ENCODE peak calls at places on chromosomes 7 and 10, in ten cellular contexts. C is neural crest cell, K is Panc1, Z is GM13977, J is SJSA1, U is aorta, T is choroid plexus epithelial cell, V is body of pancreas, L is neuronal stem cell, O is psoas muscle. M is an unnamed sample.

GRCh38 chr10:13038346-13038745 is 36.8 kb upstream of the CCDC3 start:
- DNase-seq in K (no peak), T (no peak), U (no peak), L (no peak), J (no peak), O (no peak), Z (no peak), V (no peak), C (no peak), M (no peak)

GRCh38 chr7:146591976-146592375 is 475.4 kb downstream of the CNTNAP2 start:
- DNase-seq in C (no peak), U (no peak), K (no peak), Z (no peak), V (no peak), O (no peak), J (no peak), T (no peak), L (no peak), M (no peak)

GRCh38 chr7:108456845-108457540 is 757 bp upstream of the NRCAM start:
- DNase-seq in U (no peak), J (no peak), L (no peak), C (no peak), T (no peak), V (no peak), O (no peak), Z (no peak), K (no peak), M (no peak)

GRCh38 chr7:132328760-132329159 is 247.5 kb downstream of the PLXNA4 start:
- DNase-seq in U (no peak), O (no peak), C (no peak), V (no peak), T (no peak), J (no peak), K (no peak), Z (no peak), L (no peak), M (no peak)

GRCh38 chr7:127887096-127887495 is 144.1 kb downstream of the LRRC4 start:
- DNase-seq in O (no peak), V (no peak), J (no peak), T (no peak), K (no peak), U (no peak), L (no peak), Z (no peak), C (no peak), M (no peak)

GRCh38 chr7:156064921-156065386 is 252.7 kb upstream of the SHH start:
- DNase-seq in U (no peak), T (peak; percentile 7), C (no peak), V (no peak), L (no peak), O (no peak), K (peak; percentile 48), Z (no peak), J (peak; percentile 17), M (no peak)

GRCh38 chr10:72171175-72171630 is 44.6 kb upstream of the ANAPC16 start:
- DNase-seq in K (peak; percentile 80), C (no peak), Z (no peak), T (peak; percentile 90), U (no peak), J (peak; percentile 90), O (no peak), V (peak; percentile 10), L (no peak), M (peak; percentile 70)

GRCh38 chr10:118546479-118546878 is 49.0 kb downstream of the PRLHR start:
- DNase-seq in C (no peak), T (no peak), J (no peak), V (no peak), L (no peak), U (no peak), K (no peak), O (no peak), Z (no peak), M (no peak)

GRCh38 chr7:101927389-101928306 is 110.2 kb downstream of the CUX1 start:
- DNase-seq in T (peak; percentile 34), C (peak; percentile 34), L (no peak), K (no peak), Z (no peak), V (no peak), U (peak; percentile 43), O (no peak), J (no peak), M (no peak)

GRCh38 chr7:157462840-157463239 is 126.0 kb downstream of the DNAJB6 start:
- DNase-seq in C (no peak), J (no peak), V (no peak), K (no peak), L (no peak), T (no peak), U (no peak), Z (no peak), O (no peak), M (no peak)

GRCh38 chr7:135512135-135512887 is 2.4 kb upstream of the CNOT4 start:
- DNase-seq in Z (peak; percentile 68), O (no peak), V (no peak), K (peak; percentile 59), C (no peak), T (peak; percentile 76), J (peak; percentile 29), U (no peak), L (peak; percentile 11), M (no peak)

GRCh38 chr7:19899517-19899916 is 126.1 kb upstream of the TMEM196 start:
- DNase-seq in T (peak; percentile 30), K (no peak), Z (no peak), L (no peak), C (no peak), U (no peak), O (no peak), J (no peak), V (no peak), M (no peak)

GRCh38 chr10:63264852-63265617 is 131.9 kb downstream of the NRBF2 start:
- DNase-seq in Z (no peak), J (peak; percentile 51), O (no peak), T (peak; percentile 82), V (peak; percentile 43), C (no peak), K (peak; percentile 24), U (no peak), L (no peak), M (no peak)

GRCh38 chr10:88386878-88387773 is 196.0 kb downstream of the RNLS start:
- DNase-seq in K (no peak), V (peak; percentile 50), U (no peak), J (no peak), L (peak; percentile 29), Z (peak; percentile 53), T (peak; percentile 98), O (no peak), C (peak; percentile 4), M (no peak)

GRCh38 chr10:96699613-96700012 is 20.7 kb downstream of the PIK3AP1 start:
- DNase-seq in J (no peak), V (no peak), Z (no peak), K (no peak), U (no peak), L (no peak), C (no peak), T (no peak), O (no peak), M (no peak)

GRCh38 chr7:27608776-27609495 is 53.7 kb downstream of the HIBADH start:
- DNase-seq in O (no peak), V (no peak), C (no peak), T (peak; percentile 48), Z (no peak), U (no peak), J (peak; percentile 24), L (no peak), K (no peak), M (no peak)

GRCh38 chr10:110398419-110399162 is 93.9 kb upstream of the SMNDC1 start:
- DNase-seq in L (no peak), Z (no peak), T (peak; percentile 94), C (no peak), V (peak; percentile 51), O (no peak), K (peak; percentile 99), U (peak; percentile 76), J (peak; percentile 88), M (peak; percentile 79)

GRCh38 chr10:9625266-9625776 is 1392.4 kb upstream of the CELF2 start:
- DNase-seq in O (no peak), T (peak; percentile 50), Z (no peak), J (no peak), C (no peak), U (no peak), L (no peak), V (no peak), K (no peak), M (no peak)

GRCh38 chr10:15427836-15428414 is 56.8 kb upstream of the FAM171A1 start:
- DNase-seq in Z (no peak), C (no peak), U (no peak), O (no peak), V (no peak), K (no peak), T (peak; percentile 80), L (peak; percentile 53), J (peak; percentile 46), M (no peak)

GRCh38 chr7:79091661-79092060 is 361.8 kb downstream of the MAGI2 start:
- DNase-seq in O (no peak), U (no peak), K (no peak), J (no peak), C (no peak), V (no peak), Z (no peak), T (peak; percentile 33), L (no peak), M (no peak)

GRCh38 chr10:22316286-22317120 is at the start of gene COMMD3:
- DNase-seq in K (no peak), C (peak; percentile 82), O (peak; percentile 94), J (peak; percentile 89), U (peak; percentile 93), T (peak; percentile 90), V (peak; percentile 92), Z (peak; percentile 82), L (peak; percentile 90), M (peak; percentile 87)

GRCh38 chr10:109912335-109913282 is 10.7 kb downstream of the XPNPEP1 start:
- DNase-seq in V (no peak), U (no peak), O (no peak), J (no peak), C (no peak), Z (peak; percentile 22), K (no peak), L (no peak), T (peak; percentile 91), M (no peak)

GRCh38 chr10:78952018-78952417 is 116.7 kb upstream of the ZMIZ1 start:
- DNase-seq in V (no peak), U (no peak), T (no peak), L (no peak), O (no peak), C (no peak), Z (no peak), K (no peak), J (no peak), M (no peak)

GRCh38 chr10:24762966-24763623 is 39.4 kb upstream of the ARHGAP21 start:
- DNase-seq in L (no peak), T (peak; percentile 81), J (peak; percentile 79), C (no peak), U (no peak), K (no peak), V (no peak), Z (no peak), O (no peak), M (no peak)

GRCh38 chr7:139821349-139822115 is 7.5 kb upstream of the TBXAS1 start:
- DNase-seq in V (no peak), Z (no peak), K (no peak), U (no peak), T (no peak), O (no peak), C (no peak), L (no peak), J (no peak), M (no peak)